ENCODE peak calls at places on chromosomes 12 and 14, in nine cellular contexts. A is DND-41; R is fibroblast of lung; K is stomach; C is pancreas; M is A549; U is lower lobe of right lung; X is CD8-positive, alpha-beta memory T cell; L is CD8-positive, alpha-beta T cell. H is an unnamed sample. For H3K4me1 and H3K9me3, the result is how much of the 10 kb centered on the place peaks cover.

GRCh38 chr14:105859717-105860614 is 333.6 kb downstream of the TMEM121 start:
- DNase-seq in A (peak), R (no peak), K (peak), C (peak), M (no peak), U (peak), X (peak), L (peak), H (no peak)

GRCh38 chr14:21913759-21914158 is 240.1 kb upstream of the OR4E1 start:
- DNase-seq in A (peak), R (peak), K (peak), C (no peak), M (peak), U (peak), X (peak), L (peak), H (peak)

GRCh38 chr12:122527478-122527944 is 462 bp downstream of the KNTC1 start:
- DNase-seq in A (peak), R (peak), K (no peak), C (no peak), M (peak), U (no peak), X (peak), L (peak), H (peak)

GRCh38 chr14:71468701-71469100 is 463.5 kb upstream of the RGS6 start:
- DNase-seq in A (no peak), R (no peak), K (no peak), C (no peak), M (no peak), U (no peak), X (no peak), L (no peak), H (no peak)

GRCh38 chr14:101731187-101732080 is 30.1 kb upstream of the PPP2R5C start:
- DNase-seq in A (peak), R (peak), K (peak), C (peak), M (peak), U (peak), X (peak), L (peak), H (peak)

GRCh38 chr12:49094104-49094948 is at the start of gene DHH:
- DNase-seq in A (no peak), R (no peak), K (no peak), C (peak), M (no peak), U (peak), X (no peak), L (no peak), H (no peak)

GRCh38 chr14:21095430-21096205 is 2.8 kb downstream of the ZNF219 start:
- DNase-seq in A (no peak), R (peak), K (no peak), C (no peak), M (no peak), U (no peak), X (no peak), L (no peak), H (no peak)

GRCh38 chr12:86724716-86725115 is 468.5 kb upstream of the MGAT4C start:
- DNase-seq in A (no peak), R (peak), K (no peak), C (no peak), M (no peak), U (no peak), X (no peak), L (no peak), H (no peak)

GRCh38 chr12:24270464-24270863 is 321.0 kb upstream of the SOX5 start:
- DNase-seq in A (no peak), R (no peak), K (no peak), C (no peak), M (no peak), U (no peak), X (no peak), L (no peak), H (no peak)

GRCh38 chr14:54652188-54652889 is 85.4 kb downstream of the SAMD4A start:
- DNase-seq in A (no peak), R (peak), K (peak), C (peak), M (peak), U (peak), X (no peak), L (no peak), H (no peak)

GRCh38 chr12:104506691-104507401 is 50.1 kb downstream of the CHST11 start:
- DNase-seq in A (no peak), R (no peak), K (no peak), C (peak), M (no peak), U (no peak), X (no peak), L (no peak), H (no peak)

GRCh38 chr12:2240984-2241383 is 188.2 kb downstream of the CACNA1C start:
- DNase-seq in A (no peak), R (no peak), K (no peak), C (no peak), M (no peak), U (no peak), X (no peak), L (no peak), H (no peak)

GRCh38 chr12:2240390-2240789 is 187.6 kb downstream of the CACNA1C start:
- DNase-seq in A (no peak), R (no peak), K (no peak), C (no peak), M (no peak), U (no peak), X (no peak), L (no peak), H (no peak)

GRCh38 chr12:2243275-2243674 is 190.5 kb downstream of the CACNA1C start:
- DNase-seq in A (no peak), R (no peak), K (no peak), C (no peak), M (no peak), U (no peak), X (no peak), L (no peak), H (no peak)

GRCh38 chr12:2242816-2243215 is 190.0 kb downstream of the CACNA1C start:
- DNase-seq in A (no peak), R (no peak), K (no peak), C (no peak), M (no peak), U (no peak), X (no peak), L (no peak), H (no peak)

GRCh38 chr12:2242206-2242605 is 189.4 kb downstream of the CACNA1C start:
- DNase-seq in A (no peak), R (no peak), K (no peak), C (no peak), M (no peak), U (no peak), X (no peak), L (no peak), H (no peak)
- H3K4me1 ChIP-seq in A (under half), R (under half), K (under half), C (under half), M (under half), U (under half), X (under half), L (under half), H (under half)

DNA sequence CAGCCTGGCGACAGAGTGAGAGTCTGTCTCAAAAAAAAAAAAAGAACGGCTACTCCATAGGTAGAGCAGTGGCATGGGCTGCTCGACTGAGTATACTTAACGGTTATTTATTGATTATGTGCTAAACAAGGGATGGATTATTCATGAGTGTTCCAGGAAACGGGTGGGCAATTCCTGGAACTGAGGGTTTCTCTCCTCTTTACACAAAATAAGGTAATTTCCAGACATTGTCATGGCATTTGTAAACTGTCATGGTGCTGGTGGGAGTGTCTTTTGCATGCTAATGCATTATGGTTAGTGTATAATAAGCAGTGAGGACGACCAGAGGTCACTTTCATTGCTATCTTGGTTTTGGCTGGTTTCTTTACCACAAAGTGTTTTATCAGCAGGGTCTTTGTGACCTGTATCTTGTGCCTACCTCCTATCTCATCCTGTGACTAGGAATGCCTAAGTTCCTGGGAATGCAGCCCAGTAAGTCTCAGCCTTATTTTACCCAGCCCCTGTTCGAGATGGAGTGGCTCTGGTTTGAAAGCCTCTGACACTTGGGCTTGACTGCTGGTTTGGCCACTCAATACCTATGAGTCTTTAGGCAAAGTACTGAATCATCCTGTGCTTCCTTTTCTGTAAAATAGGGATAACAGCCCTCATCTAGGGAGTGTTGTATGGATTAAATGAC is 3.2 kb downstream of the DGLUCY start:
- DNase-seq in A (no peak), R (no peak), K (no peak), C (no peak), M (no peak), U (no peak), X (no peak), L (no peak), H (no peak)
- H3K27ac ChIP-seq in A (no peak), R (no peak), K (peak), C (no peak), M (no peak), U (peak), X (peak), L (peak), H (peak)

GRCh38 chr14:33408291-33408690 is 469.6 kb downstream of the NPAS3 start:
- DNase-seq in A (no peak), R (no peak), K (no peak), C (no peak), M (no peak), U (no peak), X (no peak), L (no peak), H (no peak)

GRCh38 chr14:33404964-33405574 is 466.4 kb downstream of the NPAS3 start:
- DNase-seq in A (no peak), R (no peak), K (no peak), C (no peak), M (no peak), U (no peak), X (no peak), L (no peak), H (no peak)

GRCh38 chr14:33402604-33403003 is 463.9 kb downstream of the NPAS3 start:
- DNase-seq in A (no peak), R (no peak), K (no peak), C (no peak), M (no peak), U (peak), X (no peak), L (no peak), H (no peak)

GRCh38 chr14:33404054-33404453 is 465.4 kb downstream of the NPAS3 start:
- DNase-seq in A (no peak), R (peak), K (no peak), C (no peak), M (no peak), U (no peak), X (no peak), L (no peak), H (no peak)

DNA sequence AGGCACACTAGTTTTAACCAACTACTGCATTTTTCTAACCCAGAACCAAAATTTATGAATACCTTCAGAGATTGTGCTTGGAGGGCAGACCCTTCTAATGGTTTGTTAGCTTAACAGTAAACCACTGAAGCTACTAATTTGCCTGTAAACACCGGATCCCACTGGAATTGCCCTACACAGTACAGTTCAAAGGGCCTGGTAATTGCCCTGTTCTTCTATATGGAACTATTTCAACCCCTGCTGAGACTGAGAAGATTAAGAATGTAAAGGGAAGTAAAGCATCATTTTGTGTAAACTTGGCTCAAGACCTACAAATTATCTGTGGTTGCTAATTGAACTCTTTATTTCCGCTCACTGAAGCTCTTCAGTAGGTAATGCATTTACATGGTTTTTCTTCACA is 468.1 kb downstream of the NPAS3 start:
- DNase-seq in A (no peak), R (no peak), K (no peak), C (no peak), M (no peak), U (no peak), X (no peak), L (no peak), H (no peak)
- H3K9me3 ChIP-seq in A (under half), R (under half), K (under half), C (under half), M (under half), U (under half), X (under half), L (under half), H (under half)

DNA sequence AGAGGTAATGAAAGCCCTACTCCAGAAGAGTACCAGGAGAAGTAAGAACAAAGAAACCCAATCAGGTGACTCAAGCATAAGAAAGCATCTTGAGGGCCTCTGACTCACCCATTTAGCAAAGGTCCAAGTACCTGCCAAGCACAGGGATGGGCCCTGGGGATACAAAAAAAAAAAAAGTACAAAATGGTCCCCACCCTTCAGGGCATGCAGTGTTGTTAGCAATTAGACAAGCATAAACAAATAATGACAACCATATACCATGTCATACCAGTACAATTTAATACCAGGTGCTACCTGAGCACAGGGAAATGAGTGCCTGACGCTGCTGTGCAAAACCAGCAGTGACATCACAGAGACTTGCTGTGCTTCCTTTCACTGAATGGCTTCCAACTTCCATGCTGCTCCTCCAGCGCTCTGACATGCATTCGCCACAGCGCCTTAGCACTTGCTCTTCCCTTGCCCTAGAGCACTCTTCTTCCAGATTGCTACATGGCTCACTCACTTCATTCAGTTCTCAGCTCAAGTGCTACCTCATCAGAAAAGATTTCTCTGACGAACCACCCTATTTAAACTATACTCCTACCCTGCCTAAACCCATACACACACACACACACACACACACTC is 12.7 kb upstream of the EPS8 start:
- DNase-seq in A (no peak), R (peak), K (no peak), C (no peak), M (peak), U (no peak), X (no peak), L (no peak), H (no peak)
- H3K4me1 ChIP-seq in A (under half), R (under half), K (under half), C (under half), M (under half), U (under half), X (under half), L (under half), H (under half)

GRCh38 chr12:124557518-124558223 is 9.7 kb downstream of the NCOR2 start:
- DNase-seq in A (no peak), R (no peak), K (no peak), C (no peak), M (no peak), U (no peak), X (no peak), L (no peak), H (no peak)
- H3K27ac ChIP-seq in A (no peak), R (no peak), K (no peak), C (no peak), M (peak), U (no peak), X (no peak), L (no peak), H (no peak)